ENCODE peak calls at places on chromosomes 6 and 20, in six cellular contexts. E, R, I, C, W and P are unnamed samples.

GRCh38 chr6:20334334-20334733 is 67.3 kb upstream of the E2F3 start:
- DNase-seq in R (no peak), W (peak), C (no peak), I (no peak), E (peak), P (no peak)

GRCh38 chr20:49501917-49502316 is 19.4 kb upstream of the KCNB1 start:
- DNase-seq in C (no peak), W (peak), E (no peak), I (peak), R (peak), P (no peak)

GRCh38 chr6:18293192-18293904 is 29.0 kb upstream of the DEK start:
- DNase-seq in C (no peak), E (no peak), W (no peak), R (peak), I (no peak), P (no peak)

GRCh38 chr20:10260316-10260715 is 41.7 kb downstream of the SNAP25 start:
- DNase-seq in E (no peak), C (no peak), I (no peak), R (no peak), W (no peak), P (no peak)

GRCh38 chr20:31565699-31566331 is 39.3 kb upstream of the ID1 start:
- DNase-seq in R (no peak), C (no peak), E (no peak), I (no peak), W (no peak), P (no peak)

GRCh38 chr20:57714409-57715267 is 4.8 kb upstream of the PMEPA1 start:
- DNase-seq in E (no peak), C (no peak), R (no peak), I (no peak), W (no peak), P (no peak)

GRCh38 chr6:166499350-166500163 is 86.9 kb downstream of the RAMACL start:
- DNase-seq in W (no peak), E (no peak), R (no peak), I (no peak), C (peak), P (no peak)

GRCh38 chr20:17612287-17612974 is 42.6 kb downstream of the DSTN start:
- DNase-seq in R (peak), E (no peak), I (no peak), C (no peak), W (no peak), P (no peak)

GRCh38 chr20:12815369-12815768 is 193.4 kb upstream of the SPTLC3 start:
- DNase-seq in E (no peak), W (no peak), I (no peak), R (no peak), C (no peak), P (no peak)

GRCh38 chr6:26312096-26312463 is 52.9 kb upstream of the BTN3A2 start:
- DNase-seq in C (no peak), W (peak), I (no peak), E (no peak), R (no peak), P (no peak)

GRCh38 chr6:88365230-88365629 is 199.1 kb upstream of the CNR1 start:
- DNase-seq in E (no peak), W (no peak), I (no peak), R (no peak), C (no peak), P (no peak)

GRCh38 chr6:142958343-142958742 is 13.4 kb upstream of the HIVEP2 start:
- DNase-seq in R (no peak), W (no peak), I (no peak), C (no peak), E (no peak), P (no peak)

GRCh38 chr6:36874016-36874442 is 574 bp downstream of the PPIL1 start:
- DNase-seq in I (no peak), R (no peak), C (no peak), E (no peak), W (peak), P (no peak)

GRCh38 chr20:25237610-25238318 is 10.1 kb upstream of the PYGB start:
- DNase-seq in W (peak), C (no peak), R (peak), I (peak), E (no peak), P (no peak)

GRCh38 chr6:20681243-20681684 is 147.0 kb downstream of the CDKAL1 start:
- DNase-seq in E (no peak), W (no peak), R (peak), C (no peak), I (no peak), P (no peak)

GRCh38 chr6:73451166-73452106 is 661 bp downstream of the CGAS start:
- DNase-seq in C (no peak), W (no peak), E (peak), R (no peak), I (no peak), P (peak)

GRCh38 chr20:54140927-54141566 is 32.7 kb downstream of the CYP24A1 start:
- DNase-seq in R (peak), E (no peak), W (no peak), C (no peak), I (no peak), P (no peak)

GRCh38 chr20:49768204-49769124 is 44.2 kb upstream of the SLC9A8 start:
- DNase-seq in C (peak), E (peak), R (peak), I (no peak), W (no peak), P (peak)

GRCh38 chr6:149859368-149859767 is 4.8 kb downstream of the LRP11 start:
- DNase-seq in C (no peak), I (no peak), R (peak), W (no peak), E (no peak), P (no peak)

GRCh38 chr6:82875573-82876185 is 190.0 kb downstream of the UBE3D start:
- DNase-seq in I (peak), C (no peak), W (peak), R (no peak), E (no peak), P (no peak)

GRCh38 chr6:45494734-45495133 is 117.0 kb upstream of the SUPT3H start:
- DNase-seq in E (no peak), C (no peak), I (no peak), W (no peak), R (no peak), P (no peak)

GRCh38 chr6:112254921-112255320 is 554 bp upstream of the LAMA4 start:
- DNase-seq in W (no peak), E (no peak), I (no peak), R (no peak), C (no peak), P (no peak)

GRCh38 chr6:140436023-140436811 is 1061.8 kb upstream of the CITED2 start:
- DNase-seq in I (no peak), C (no peak), W (no peak), E (peak), R (no peak), P (no peak)

GRCh38 chr6:133705731-133706130 is 183.2 kb upstream of the TCF21 start:
- DNase-seq in R (no peak), I (no peak), W (no peak), E (no peak), C (no peak), P (no peak)

GRCh38 chr6:27894839-27895762 is 17.1 kb downstream of the OR2B2 start:
- DNase-seq in R (peak), I (peak), W (peak), C (peak), E (no peak), P (no peak)

GRCh38 chr20:17525650-17526049 is 5.5 kb downstream of the BFSP1 start:
- DNase-seq in W (peak), R (peak), C (no peak), I (peak), E (peak), P (no peak)

GRCh38 chr6:170027111-170028043 is 263.5 kb downstream of the DLL1 start:
- DNase-seq in C (no peak), E (no peak), R (no peak), W (no peak), I (no peak), P (no peak)

GRCh38 chr20:17179840-17180239 is 47.0 kb upstream of the PCSK2 start:
- DNase-seq in R (no peak), I (no peak), W (no peak), E (no peak), C (no peak), P (no peak)

GRCh38 chr6:10412165-10412947 is 2.5 kb downstream of the TFAP2A start:
- DNase-seq in W (no peak), E (peak), C (no peak), R (no peak), I (no peak), P (no peak)

GRCh38 chr6:26331809-26332226 is 33.2 kb upstream of the BTN3A2 start:
- DNase-seq in C (no peak), W (peak), R (no peak), I (no peak), E (no peak), P (no peak)

GRCh38 chr6:73131706-73132105 is 93.6 kb downstream of the KHDC1L start:
- DNase-seq in W (peak), E (no peak), C (no peak), R (no peak), I (no peak), P (no peak)

GRCh38 chr20:59123011-59123676 is 40.5 kb upstream of the ZNF831 start:
- DNase-seq in W (no peak), I (no peak), E (no peak), R (no peak), C (no peak), P (no peak)

GRCh38 chr6:113953346-113953745 is 17.6 kb downstream of the HDAC2 start:
- DNase-seq in I (no peak), R (no peak), W (no peak), C (no peak), E (no peak), P (no peak)

GRCh38 chr20:35546127-35546526 is 4.2 kb downstream of the ERGIC3 start:
- DNase-seq in I (no peak), W (no peak), R (no peak), E (no peak), C (no peak), P (no peak)

GRCh38 chr20:33676121-33676520 is 1.9 kb upstream of the NECAB3 start:
- DNase-seq in W (no peak), C (no peak), I (no peak), R (no peak), E (no peak), P (no peak)

GRCh38 chr6:52725530-52726192 is 37.6 kb downstream of the GSTA2 start:
- DNase-seq in C (no peak), W (peak), I (no peak), E (no peak), R (peak), P (no peak)

GRCh38 chr6:52724041-52724405 is 39.3 kb downstream of the GSTA2 start:
- DNase-seq in R (no peak), E (no peak), I (no peak), W (no peak), C (no peak), P (no peak)

GRCh38 chr6:52726193-52726542 is 37.1 kb downstream of the GSTA2 start:
- DNase-seq in C (no peak), I (no peak), W (no peak), R (no peak), E (no peak), P (no peak)

GRCh38 chr6:52725133-52725529 is 38.1 kb downstream of the GSTA2 start:
- DNase-seq in C (no peak), R (no peak), I (no peak), E (no peak), W (peak), P (no peak)

DNA sequence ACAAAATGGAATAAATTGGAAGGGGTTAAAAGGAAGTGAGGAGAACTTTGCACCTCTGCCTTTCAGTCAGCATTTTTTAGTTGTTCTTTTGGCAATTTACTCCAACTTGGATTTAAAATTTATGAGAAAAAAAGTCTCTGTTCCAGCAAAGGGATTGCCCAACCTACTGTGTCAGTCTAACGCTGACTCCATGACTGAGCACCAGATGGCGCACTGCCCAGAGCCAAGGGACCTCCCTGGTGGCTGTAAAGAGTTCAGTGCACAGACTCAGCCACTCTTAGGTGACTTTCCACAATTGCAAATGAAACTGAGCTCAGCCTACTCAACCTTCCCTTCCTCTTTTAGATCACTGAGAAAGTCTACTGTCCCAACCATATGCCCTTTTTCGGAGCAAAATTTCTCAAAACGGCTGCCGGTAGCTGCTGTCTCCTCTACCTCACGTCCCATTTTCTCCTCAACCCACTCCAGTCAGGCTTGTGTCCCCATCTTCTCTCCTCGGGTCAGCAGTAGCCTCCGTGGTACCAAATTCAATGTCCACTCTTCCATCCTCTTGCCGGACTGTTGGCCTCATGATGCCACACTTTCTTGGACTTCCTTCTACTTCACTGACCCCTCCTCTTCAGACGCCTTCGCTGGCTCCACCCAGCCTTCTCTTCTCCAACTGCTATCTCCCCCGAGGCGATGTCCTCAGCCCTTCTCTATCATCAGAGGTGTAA is 38.7 kb downstream of the GSTA2 start:
- DNase-seq in R (peak), W (peak), C (peak), E (peak), I (peak), P (peak)
- TF ChIP-seq ATF3 in R (peak), W (no peak), C (no peak), E (no peak), I (no peak), P (no peak)

DNA sequence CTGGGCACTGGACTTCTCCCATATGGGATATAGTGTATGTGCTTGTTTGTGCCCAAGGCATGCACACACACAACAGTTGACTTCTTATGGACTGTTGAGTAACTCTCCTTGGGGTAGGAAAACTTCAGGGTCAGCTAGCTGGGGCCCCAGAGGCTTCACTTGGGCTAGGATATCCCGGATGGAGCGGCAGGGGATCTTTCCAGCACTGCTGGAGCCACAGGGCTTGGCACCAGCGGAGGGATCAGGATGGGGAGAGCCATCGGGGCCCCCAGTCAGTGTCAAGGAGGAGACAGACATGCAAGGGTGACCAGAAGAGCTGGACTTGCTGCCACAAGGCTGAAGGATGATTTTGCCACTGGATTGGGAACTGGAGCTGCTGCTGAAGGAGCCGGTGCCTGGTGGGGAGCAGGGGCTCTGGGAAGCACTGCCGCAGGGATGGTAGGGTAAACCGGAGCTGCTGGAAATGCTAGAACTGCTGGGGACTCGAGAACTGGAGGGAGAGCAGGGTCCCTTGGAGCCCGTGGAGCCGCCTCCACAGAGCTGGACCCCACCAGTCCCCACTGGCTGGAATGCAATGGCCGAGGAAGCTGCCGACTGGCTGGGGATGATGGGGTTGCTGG is 1.5 kb downstream of the PSORS1C1 start:
- DNase-seq in C (no peak), I (no peak), W (no peak), E (no peak), R (no peak), P (no peak)
- TF ChIP-seq ATF3 in C (no peak), I (no peak), W (no peak), E (no peak), R (no peak), P (no peak)

DNA sequence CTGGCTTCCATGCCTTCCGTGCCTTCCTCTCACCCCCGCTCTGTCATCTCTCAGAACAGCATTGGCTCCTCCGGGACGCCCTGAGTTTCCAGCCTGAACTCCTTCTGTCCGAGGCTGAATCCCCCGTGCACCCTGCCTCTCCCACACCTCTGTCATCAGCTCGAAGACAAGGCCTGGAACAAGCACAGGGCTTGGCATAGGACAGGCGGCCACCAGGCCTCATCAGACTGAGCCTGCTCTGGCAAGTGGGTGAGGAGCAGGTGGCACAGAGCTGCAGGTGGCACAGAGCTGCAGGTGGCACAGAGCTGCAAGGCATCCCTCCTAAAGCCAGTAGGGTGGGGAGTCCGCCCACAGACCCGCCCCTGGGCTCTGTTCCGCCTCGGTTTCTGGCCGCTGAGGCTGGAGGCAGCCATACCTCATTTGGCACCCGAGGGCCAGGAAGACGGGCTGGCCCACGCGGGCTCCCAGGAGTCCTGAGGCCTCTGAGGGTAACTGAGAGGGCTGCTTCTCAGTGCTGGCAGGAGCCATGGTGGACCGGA is 60.2 kb downstream of the EZR start:
- DNase-seq in W (no peak), C (no peak), E (no peak), R (no peak), I (no peak), P (no peak)
- TF ChIP-seq ATF3 in W (no peak), C (no peak), E (no peak), R (no peak), I (no peak), P (no peak)

DNA sequence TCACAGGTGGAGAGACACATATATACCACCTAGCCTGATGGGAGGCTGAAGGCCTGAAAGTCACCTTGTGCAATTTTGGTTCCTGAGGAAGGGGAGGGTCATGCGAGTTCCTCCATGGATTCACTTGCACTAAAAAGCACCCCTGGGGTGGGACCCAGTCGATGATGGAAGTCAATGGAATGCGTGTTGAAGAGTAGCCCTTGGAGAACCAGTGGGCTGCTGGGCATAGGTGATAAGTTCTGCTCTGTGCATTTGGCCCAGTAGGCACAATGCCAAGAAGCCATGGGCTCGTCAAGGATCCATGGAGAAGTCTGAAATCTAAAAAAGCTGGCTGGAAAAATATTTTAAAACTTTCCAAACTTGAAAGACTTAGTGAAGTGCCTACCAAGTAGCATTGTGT is 18.9 kb upstream of the SCRT2 start:
- DNase-seq in E (no peak), W (no peak), C (no peak), R (no peak), I (no peak), P (no peak)
- TF ChIP-seq ATF3 in E (no peak), W (no peak), C (no peak), R (no peak), I (no peak), P (no peak)

GRCh38 chr20:7993238-7993637 is 26.3 kb downstream of the TMX4 start:
- DNase-seq in W (no peak), E (no peak), C (no peak), R (no peak), I (no peak), P (no peak)

GRCh38 chr20:7984192-7984591 is 35.4 kb downstream of the TMX4 start:
- DNase-seq in W (no peak), E (peak), C (no peak), R (no peak), I (no peak), P (peak)

GRCh38 chr20:7985916-7986315 is 33.6 kb downstream of the TMX4 start:
- DNase-seq in R (no peak), C (no peak), E (no peak), W (no peak), I (no peak), P (no peak)

GRCh38 chr20:7993703-7994102 is 25.9 kb downstream of the TMX4 start:
- DNase-seq in I (no peak), E (no peak), R (no peak), W (no peak), C (no peak), P (no peak)

DNA sequence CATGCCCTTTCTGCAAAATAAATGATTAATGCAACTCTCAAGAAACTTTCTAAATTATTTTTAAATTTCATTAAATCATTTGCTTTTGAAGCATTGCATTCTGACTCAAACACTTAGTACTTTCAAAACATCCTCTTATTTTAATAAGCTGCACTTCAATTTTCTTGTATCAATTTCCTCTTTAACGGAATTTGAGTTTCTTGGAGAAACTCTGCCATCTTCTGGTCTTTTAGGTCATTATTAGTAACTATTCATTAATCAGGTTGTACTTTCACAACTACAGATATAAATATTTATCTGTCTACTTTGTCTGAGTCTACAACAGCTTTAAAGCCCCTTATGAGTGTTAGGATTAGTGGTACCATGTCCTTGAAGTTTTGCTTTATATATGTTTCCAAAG is 30.2 kb downstream of the TMX4 start:
- DNase-seq in I (no peak), E (no peak), W (no peak), R (no peak), C (no peak), P (no peak)
- TF ChIP-seq ATF3 in I (no peak), E (no peak), W (no peak), R (no peak), C (no peak), P (no peak)